ENCODE peak calls at places on chromosomes 6 and 20, in nine cellular contexts. G, M, W, L, K, U, D, B and A are unnamed samples.
A peak's percentile ranks its signal among the peaks of the same experiment; 100 is the strongest.

GRCh38 chr6:79385893-79386292 is 151.3 kb downstream of the LCA5 start:
- DNase-seq in G (no peak), M (no peak), W (no peak), L (no peak), K (no peak), U (no peak), D (no peak), B (no peak), A (no peak)

GRCh38 chr20:46056970-46057855 is 28.2 kb downstream of the SLC12A5 start:
- DNase-seq in G (peak; percentile 37), M (no peak), W (no peak), L (peak; percentile 71), K (no peak), U (no peak), D (no peak), B (no peak), A (no peak)

GRCh38 chr6:38404900-38405556 is 234.7 kb downstream of the BTBD9 start:
- DNase-seq in G (no peak), M (no peak), W (no peak), L (no peak), K (no peak), U (no peak), D (peak; percentile 83), B (no peak), A (no peak)

GRCh38 chr20:17856024-17856564 is 112.5 kb downstream of the SNX5 start:
- DNase-seq in G (no peak), M (no peak), W (no peak), L (no peak), K (no peak), U (no peak), D (peak; percentile 100), B (peak; percentile 44), A (peak; percentile 85)

GRCh38 chr6:14584450-14584849 is 466.9 kb downstream of the CD83 start:
- DNase-seq in G (no peak), M (no peak), W (no peak), L (no peak), K (no peak), U (no peak), D (no peak), B (peak; percentile 29), A (peak; percentile 21)

GRCh38 chr6:137309078-137309762 is 90.0 kb upstream of the IFNGR1 start:
- DNase-seq in G (peak; percentile 71), M (peak; percentile 3), W (no peak), L (no peak), K (peak; percentile 93), U (no peak), D (peak; percentile 56), B (peak; percentile 86), A (peak; percentile 82)

GRCh38 chr6:108702106-108702851 is 141.6 kb downstream of the FOXO3 start:
- DNase-seq in G (no peak), M (no peak), W (no peak), L (no peak), K (no peak), U (no peak), D (no peak), B (no peak), A (no peak)

GRCh38 chr6:75154973-75155372 is 50.9 kb downstream of the COL12A1 start:
- DNase-seq in G (no peak), M (no peak), W (no peak), L (no peak), K (no peak), U (no peak), D (no peak), B (no peak), A (no peak)

GRCh38 chr20:64084209-64085152 is at the start of gene LKAAEAR1:
- DNase-seq in G (no peak), M (no peak), W (no peak), L (no peak), K (no peak), U (no peak), D (no peak), B (no peak), A (no peak)

GRCh38 chr6:161261325-161261724 is 12.5 kb downstream of the AGPAT4 start:
- DNase-seq in G (no peak), M (no peak), W (no peak), L (no peak), K (no peak), U (no peak), D (no peak), B (no peak), A (no peak)

GRCh38 chr6:156065838-156066237 is 610.2 kb upstream of the NOX3 start:
- DNase-seq in G (no peak), M (no peak), W (no peak), L (no peak), K (no peak), U (no peak), D (no peak), B (no peak), A (no peak)

GRCh38 chr6:156060013-156060412 is 604.4 kb upstream of the NOX3 start:
- DNase-seq in G (no peak), M (no peak), W (no peak), L (no peak), K (no peak), U (no peak), D (no peak), B (no peak), A (no peak)

GRCh38 chr6:156058356-156058755 is 602.7 kb upstream of the NOX3 start:
- DNase-seq in G (no peak), M (no peak), W (no peak), L (no peak), K (no peak), U (no peak), D (no peak), B (no peak), A (no peak)

GRCh38 chr6:156061465-156061864 is 605.8 kb upstream of the NOX3 start:
- DNase-seq in G (no peak), M (no peak), W (no peak), L (no peak), K (no peak), U (no peak), D (no peak), B (no peak), A (no peak)

GRCh38 chr6:156061958-156062661 is 606.5 kb upstream of the NOX3 start:
- DNase-seq in G (no peak), M (no peak), W (no peak), L (no peak), K (no peak), U (no peak), D (no peak), B (no peak), A (no peak)
- TF ChIP-seq CTCF in G (no peak), M (no peak), W (no peak), L (no peak), K (no peak), U (no peak), D (no peak), B (no peak), A (no peak)

GRCh38 chr20:43379239-43379917 is 78.3 kb upstream of the SRSF6 start:
- DNase-seq in G (no peak), M (no peak), W (no peak), L (no peak), K (no peak), U (no peak), D (peak; percentile 27), B (no peak), A (no peak)
- TF ChIP-seq EP300 in G (no peak), M (no peak), W (no peak), L (no peak), K (no peak), U (no peak), D (no peak), B (no peak), A (no peak)

GRCh38 chr20:38968090-38968489 is 5.9 kb downstream of the DHX35 start:
- DNase-seq in G (peak; percentile 72), M (no peak), W (no peak), L (no peak), K (no peak), U (no peak), D (no peak), B (no peak), A (no peak)

GRCh38 chr20:38973107-38973506 is 11.0 kb downstream of the DHX35 start:
- DNase-seq in G (no peak), M (no peak), W (no peak), L (no peak), K (no peak), U (no peak), D (no peak), B (no peak), A (no peak)

GRCh38 chr20:38969708-38970107 is 7.6 kb downstream of the DHX35 start:
- DNase-seq in G (no peak), M (no peak), W (no peak), L (peak; percentile 29), K (no peak), U (no peak), D (peak; percentile 27), B (no peak), A (peak; percentile 57)

GRCh38 chr20:38973546-38974120 is 11.5 kb downstream of the DHX35 start:
- DNase-seq in G (peak; percentile 81), M (no peak), W (no peak), L (no peak), K (no peak), U (no peak), D (no peak), B (peak; percentile 55), A (no peak)

DNA sequence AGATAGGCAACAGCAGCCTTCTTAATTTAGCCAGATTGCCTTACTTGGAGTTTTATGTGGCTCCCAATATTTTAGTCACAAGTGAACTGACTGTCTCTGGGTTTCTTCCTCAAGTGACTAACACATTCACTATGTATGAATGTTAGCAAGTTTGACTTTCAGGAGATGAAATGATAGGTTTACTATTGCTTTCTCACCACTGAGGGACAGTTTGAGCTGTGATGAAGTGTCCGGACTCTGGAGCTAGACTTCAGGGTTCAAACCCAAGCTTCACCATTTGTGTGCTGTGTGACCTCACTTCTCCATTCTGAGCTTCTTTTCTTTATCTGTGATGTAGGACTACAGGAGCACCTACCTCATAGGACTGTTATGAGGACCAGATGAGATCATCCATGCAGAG is 8.2 kb downstream of the DHX35 start:
- DNase-seq in G (no peak), M (no peak), W (no peak), L (no peak), K (no peak), U (no peak), D (no peak), B (no peak), A (no peak)
- TF ChIP-seq POLR2AphosphoS5 in G (peak; percentile 70), M (peak; percentile 54), W (no peak), L (no peak), K (no peak), U (no peak), D (no peak), B (no peak), A (no peak)

GRCh38 chr20:49548371-49548947 is 19.5 kb downstream of the PTGIS start:
- DNase-seq in G (no peak), M (no peak), W (no peak), L (no peak), K (no peak), U (peak; percentile 4), D (no peak), B (no peak), A (no peak)

GRCh38 chr20:49543071-49543857 is 24.7 kb downstream of the PTGIS start:
- DNase-seq in G (peak; percentile 59), M (no peak), W (no peak), L (no peak), K (no peak), U (peak; percentile 70), D (no peak), B (no peak), A (no peak)

GRCh38 chr20:49543858-49544437 is 24.0 kb downstream of the PTGIS start:
- DNase-seq in G (peak; percentile 53), M (no peak), W (no peak), L (no peak), K (no peak), U (peak; percentile 74), D (no peak), B (no peak), A (no peak)

GRCh38 chr20:49544535-49544934 is 23.4 kb downstream of the PTGIS start:
- DNase-seq in G (no peak), M (no peak), W (no peak), L (no peak), K (no peak), U (no peak), D (no peak), B (no peak), A (no peak)

GRCh38 chr20:49545572-49545971 is 22.4 kb downstream of the PTGIS start:
- DNase-seq in G (no peak), M (no peak), W (no peak), L (peak; percentile 43), K (no peak), U (peak; percentile 8), D (no peak), B (no peak), A (no peak)
- TF ChIP-seq CTCF in G (no peak), M (peak; percentile 32), W (peak; percentile 77), L (peak; percentile 68), K (no peak), U (no peak), D (peak; percentile 46), B (no peak), A (no peak)